ENCODE peak calls at places on chromosomes 4 and X, in four cellular contexts. K is K562, X is H1, Q is SK-N-SH. D is an unnamed sample.

GRCh38 chr4:81392164-81392563 is 79.5 kb downstream of the RASGEF1B start:
- DNase-seq in K (no peak), Q (no peak), X (no peak), D (no peak)

GRCh38 chr4:109559625-109559982 is 442 bp upstream of the MCUB start:
- DNase-seq in Q (peak; percentile 70), X (no peak), K (no peak), D (peak; percentile 63)

GRCh38 chr4:77762531-77762930 is 56.6 kb downstream of the CNOT6L start:
- DNase-seq in K (no peak), X (no peak), Q (no peak), D (no peak)

GRCh38 chr4:152063301-152064235 is 302.8 kb upstream of the GATB start:
- DNase-seq in X (no peak), K (no peak), Q (peak; percentile 75), D (no peak)

GRCh38 chr4:85086721-85087120 is 120.2 kb upstream of the WDFY3 start:
- DNase-seq in K (no peak), X (no peak), Q (no peak), D (no peak)

GRCh38 chrX:21932277-21932996 is 8.1 kb upstream of the SMS start:
- DNase-seq in K (no peak), Q (no peak), X (no peak), D (no peak)

GRCh38 chr4:57080781-57081650 is 29.2 kb downstream of the IGFBP7 start:
- DNase-seq in X (no peak), K (no peak), Q (no peak), D (no peak)

GRCh38 chr4:141153751-141154510 is 20.7 kb upstream of the RNF150 start:
- DNase-seq in X (no peak), Q (peak; percentile 50), K (no peak), D (no peak)

GRCh38 chr4:147830987-147831386 is 99.1 kb downstream of the ARHGAP10 start:
- DNase-seq in K (no peak), Q (no peak), X (no peak), D (no peak)

GRCh38 chrX:110268875-110269274 is 49.0 kb downstream of the AMMECR1 start:
- DNase-seq in X (no peak), Q (peak; percentile 1), K (peak; percentile 21), D (no peak)

GRCh38 chr4:105967058-105967658 is 71.9 kb downstream of the NPNT start:
- DNase-seq in K (no peak), Q (no peak), X (no peak), D (no peak)
- TF ChIP-seq TEAD4 in K (no peak), Q (no peak), X (no peak), D (no peak)

GRCh38 chr4:48653217-48654014 is 126.7 kb downstream of the FRYL start:
- DNase-seq in Q (peak; percentile 30), X (no peak), K (no peak), D (no peak)
- TF ChIP-seq TEAD4 in Q (no peak), X (no peak), K (no peak), D (no peak)

GRCh38 chr4:159103406-159104131 is 690 bp downstream of the RAPGEF2 start:
- DNase-seq in X (no peak), K (peak; percentile 71), Q (peak; percentile 82), D (peak; percentile 52)
- TF ChIP-seq TEAD4 in X (no peak), K (no peak), Q (no peak), D (no peak)

GRCh38 chr4:186939766-186940165 is 216.1 kb upstream of the FAT1 start:
- DNase-seq in K (no peak), Q (no peak), X (no peak), D (no peak)
- TF ChIP-seq TEAD4 in K (no peak), Q (no peak), X (no peak), D (no peak)

DNA sequence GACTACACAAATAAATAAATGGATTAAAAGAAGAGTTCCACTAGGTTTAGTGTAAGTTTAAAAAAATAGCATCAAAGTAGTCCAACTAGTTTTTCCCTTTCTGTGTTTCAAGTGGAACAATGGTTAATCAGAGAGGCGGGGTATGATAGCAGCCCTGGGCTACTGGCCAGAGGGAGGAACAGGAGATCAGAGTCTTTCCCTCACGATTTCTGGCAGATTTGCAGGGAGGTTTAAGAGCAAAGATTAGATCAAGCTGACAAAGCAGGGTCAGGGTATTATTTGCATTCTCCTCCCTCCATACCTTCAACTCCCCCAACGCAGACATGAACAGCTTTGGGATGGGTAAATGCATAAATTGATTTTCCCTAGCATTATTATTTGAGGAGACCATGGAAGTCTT is 277.6 kb upstream of the DIAPH2 start:
- DNase-seq in K (no peak), X (no peak), Q (no peak), D (no peak)
- TF ChIP-seq TEAD4 in K (no peak), X (no peak), Q (no peak), D (no peak)

GRCh38 chr4:166318810-166319525 is 445.9 kb downstream of the TLL1 start:
- DNase-seq in X (no peak), K (no peak), Q (no peak), D (no peak)

GRCh38 chr4:166323250-166323649 is 450.2 kb downstream of the TLL1 start:
- DNase-seq in Q (no peak), K (no peak), X (no peak), D (no peak)

GRCh38 chr4:166324321-166324720 is 451.3 kb downstream of the TLL1 start:
- DNase-seq in X (no peak), K (no peak), Q (peak; percentile 3), D (peak; percentile 61)
- TF ChIP-seq TEAD4 in X (no peak), K (no peak), Q (no peak), D (no peak)

GRCh38 chr4:107261241-107261874 is 225.2 kb upstream of the DKK2 start:
- DNase-seq in K (no peak), Q (no peak), X (no peak), D (no peak)

GRCh38 chr4:107270614-107271013 is 234.5 kb upstream of the DKK2 start:
- DNase-seq in Q (no peak), X (no peak), K (no peak), D (no peak)

GRCh38 chr4:107269175-107269574 is 233.1 kb upstream of the DKK2 start:
- DNase-seq in X (no peak), Q (no peak), K (no peak), D (no peak)

GRCh38 chr4:107265859-107266258 is 229.7 kb upstream of the DKK2 start:
- DNase-seq in X (no peak), K (no peak), Q (no peak), D (no peak)
- TF ChIP-seq TEAD4 in X (no peak), K (no peak), Q (no peak), D (no peak)

GRCh38 chr4:15443770-15444169 is 15.9 kb downstream of the C1QTNF7 start:
- DNase-seq in X (no peak), K (no peak), Q (no peak), D (no peak)
- TF ChIP-seq TEAD4 in X (no peak), K (no peak), Q (no peak), D (no peak)

D was measured in WTC11.